ENCODE peak calls at places on chromosomes 12 and 14, in seven cellular contexts. Z is ovary, D is Peyer's patch, U is heart left ventricle, Q is upper lobe of left lung, B is uterus, R is transverse colon. W is an unnamed sample.

GRCh38 chr12:61880186-61880585 is 380.0 kb upstream of the USP15 start:
- DNase-seq in Z (no peak), D (no peak), U (no peak), Q (no peak), B (no peak), R (no peak), W (no peak)

GRCh38 chr12:104456950-104457745 is 400 bp downstream of the CHST11 start:
- DNase-seq in Z (peak), D (peak), U (peak), Q (peak), B (peak), R (peak), W (peak)

GRCh38 chr14:59123975-59124374 is 64.5 kb upstream of the DAAM1 start:
- DNase-seq in Z (no peak), D (no peak), U (no peak), Q (no peak), B (no peak), R (no peak), W (no peak)

GRCh38 chr12:42473130-42473529 is 116.4 kb downstream of the PRICKLE1 start:
- DNase-seq in Z (no peak), D (no peak), U (no peak), Q (no peak), B (no peak), R (no peak), W (no peak)

GRCh38 chr14:50964683-50965390 is 20.6 kb upstream of the PYGL start:
- DNase-seq in Z (peak), D (peak), U (peak), Q (peak), B (peak), R (peak), W (peak)

GRCh38 chr14:59463773-59464650 is 1.2 kb downstream of the GPR135 start:
- DNase-seq in Z (peak), D (no peak), U (peak), Q (no peak), B (no peak), R (peak), W (no peak)

GRCh38 chr12:12521044-12521485 is 41.6 kb downstream of the DUSP16 start:
- DNase-seq in Z (no peak), D (no peak), U (no peak), Q (no peak), B (no peak), R (no peak), W (no peak)

GRCh38 chr14:57189070-57189469 is 79.6 kb downstream of the EXOC5 start:
- DNase-seq in Z (no peak), D (no peak), U (no peak), Q (no peak), B (no peak), R (no peak), W (no peak)

GRCh38 chr12:59185291-59185690 is 265.0 kb upstream of the LRIG3 start:
- DNase-seq in Z (no peak), D (no peak), U (no peak), Q (no peak), B (no peak), R (no peak), W (no peak)

GRCh38 chr12:51529586-51529985 is 61.4 kb upstream of the SCN8A start:
- DNase-seq in Z (no peak), D (no peak), U (no peak), Q (no peak), B (no peak), R (no peak), W (no peak)

GRCh38 chr12:58804749-58805148 is 115.6 kb downstream of the LRIG3 start:
- DNase-seq in Z (no peak), D (no peak), U (no peak), Q (no peak), B (no peak), R (no peak), W (no peak)

GRCh38 chr14:77099425-77100167 is 1.5 kb downstream of the CIPC start:
- DNase-seq in Z (no peak), D (no peak), U (no peak), Q (no peak), B (no peak), R (no peak), W (no peak)

GRCh38 chr12:108066583-108067234 is 62.4 kb upstream of the WSCD2 start:
- DNase-seq in Z (no peak), D (no peak), U (no peak), Q (no peak), B (no peak), R (no peak), W (no peak)

GRCh38 chr12:3313655-3314305 is 177.2 kb upstream of the PRMT8 start:
- DNase-seq in Z (no peak), D (no peak), U (no peak), Q (no peak), B (no peak), R (no peak), W (no peak)

GRCh38 chr12:23472329-23472971 is 477.0 kb downstream of the SOX5 start:
- DNase-seq in Z (no peak), D (no peak), U (no peak), Q (peak), B (no peak), R (no peak), W (no peak)

GRCh38 chr14:52351561-52352491 is 37.7 kb downstream of the PTGER2 start:
- DNase-seq in Z (no peak), D (no peak), U (no peak), Q (no peak), B (peak), R (no peak), W (no peak)

GRCh38 chr12:129161511-129161910 is 308.2 kb downstream of the GLT1D1 start:
- DNase-seq in Z (no peak), D (no peak), U (no peak), Q (no peak), B (no peak), R (no peak), W (no peak)

GRCh38 chr14:96095581-96096476 is 56.7 kb downstream of the C14orf132 start:
- DNase-seq in Z (no peak), D (peak), U (no peak), Q (peak), B (peak), R (no peak), W (peak)

GRCh38 chr14:25032092-25032784 is 17.7 kb downstream of the STXBP6 start:
- DNase-seq in Z (no peak), D (no peak), U (no peak), Q (no peak), B (no peak), R (no peak), W (no peak)
- TF ChIP-seq POLR2A in Z (no peak), D (no peak), U (no peak), Q (no peak), B (no peak), R (no peak), W (no peak)

GRCh38 chr14:24189460-24189859 is 844 bp upstream of the IPO4 start:
- DNase-seq in Z (no peak), D (no peak), U (no peak), Q (no peak), B (no peak), R (no peak), W (no peak)

GRCh38 chr14:24189059-24189375 is 401 bp upstream of the IPO4 start:
- DNase-seq in Z (no peak), D (no peak), U (no peak), Q (no peak), B (no peak), R (no peak), W (no peak)

GRCh38 chr14:24187538-24187915 is 1.1 kb downstream of the IPO4 start:
- DNase-seq in Z (no peak), D (no peak), U (no peak), Q (no peak), B (no peak), R (no peak), W (no peak)

GRCh38 chr14:24186831-24187537 is 1.6 kb downstream of the IPO4 start:
- DNase-seq in Z (no peak), D (no peak), U (no peak), Q (no peak), B (no peak), R (no peak), W (no peak)

DNA sequence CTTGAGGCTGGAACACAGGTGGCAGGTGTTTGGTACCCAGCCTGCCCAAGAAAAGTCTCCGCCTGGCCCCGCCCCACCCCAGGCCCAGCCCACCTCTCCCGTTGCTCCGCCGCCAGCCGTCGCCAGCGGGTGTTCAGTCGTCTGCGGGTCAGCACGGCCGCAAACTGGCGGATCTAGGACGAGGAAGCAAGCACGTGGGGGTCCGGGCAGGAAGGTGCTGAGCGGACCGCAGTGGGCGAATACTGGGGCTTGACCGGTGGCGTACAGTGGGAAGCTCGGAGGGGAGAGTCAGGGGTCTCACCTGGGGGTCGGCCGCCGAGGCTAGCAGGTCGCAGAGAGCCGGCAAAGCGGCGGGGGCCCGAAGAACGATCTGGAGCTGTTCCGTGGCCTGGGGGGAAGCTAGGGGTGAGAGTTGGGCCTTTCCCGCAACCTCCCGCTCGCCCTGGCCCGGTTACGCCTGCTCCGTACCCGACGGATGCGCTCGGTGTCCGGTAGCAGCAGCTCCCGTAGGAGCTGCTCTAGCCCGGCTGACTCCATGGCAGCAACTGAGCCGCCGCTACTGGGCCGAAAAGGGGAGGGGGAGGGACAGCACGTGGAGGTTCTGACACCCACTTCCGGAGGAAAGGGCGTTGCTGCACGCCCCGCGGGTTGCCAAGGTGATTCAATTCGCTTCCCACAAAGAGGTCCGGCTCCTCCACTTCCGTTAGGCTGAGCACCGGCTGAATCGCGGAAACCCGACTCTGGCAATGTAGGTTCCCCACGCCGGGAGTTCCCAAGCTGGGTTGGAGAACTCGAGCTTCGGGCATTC is at the start of gene IPO4:
- DNase-seq in Z (peak), D (peak), U (peak), Q (peak), B (peak), R (peak), W (peak)
- TF ChIP-seq POLR2A in Z (peak), D (peak), U (no peak), Q (peak), B (peak), R (peak), W (peak)

DNA sequence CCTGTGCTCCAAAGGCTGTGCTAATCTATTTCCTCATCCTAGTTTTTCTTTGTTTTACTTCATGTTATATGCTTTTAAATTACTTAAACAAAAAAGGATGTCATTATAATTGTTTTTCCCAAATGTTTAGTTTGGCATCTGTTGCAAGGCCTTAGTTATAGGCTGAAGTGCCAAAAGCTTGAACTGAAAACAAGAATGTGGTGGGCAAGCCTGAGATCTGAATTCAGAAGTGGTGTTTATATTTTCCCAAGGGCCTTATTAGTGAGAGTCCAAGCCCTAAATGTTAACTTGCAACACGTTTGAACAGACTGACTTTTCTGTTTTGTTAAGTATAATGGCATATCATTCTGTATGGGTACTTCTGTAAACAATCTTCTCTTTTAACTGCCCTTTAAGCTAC is 326.8 kb downstream of the CCDC91 start:
- DNase-seq in Z (no peak), D (no peak), U (no peak), Q (no peak), B (no peak), R (no peak), W (no peak)
- TF ChIP-seq POLR2A in Z (no peak), D (no peak), U (no peak), Q (no peak), B (no peak), R (no peak), W (no peak)

DNA sequence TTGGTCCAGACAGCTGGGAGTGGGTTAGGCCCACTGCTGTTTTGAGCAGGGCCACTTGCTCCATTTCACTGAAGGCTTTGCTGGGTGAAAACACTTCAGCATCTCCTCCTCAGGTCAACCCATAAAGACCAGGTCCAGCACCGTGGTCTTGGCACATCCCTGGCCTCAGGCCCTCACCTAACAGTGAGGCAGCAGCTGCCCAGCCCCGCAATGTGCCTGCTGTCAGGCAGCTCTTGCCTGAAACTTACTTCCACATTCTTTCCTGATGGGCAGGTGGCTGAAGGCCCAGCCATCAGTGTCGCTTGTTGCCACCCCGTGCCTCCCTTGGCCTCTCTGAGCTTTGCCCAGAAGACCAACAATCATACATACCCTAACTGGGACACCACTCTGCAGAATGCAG is 54.4 kb downstream of the ANAPC7 start:
- DNase-seq in Z (no peak), D (no peak), U (no peak), Q (no peak), B (no peak), R (no peak), W (no peak)
- TF ChIP-seq POLR2A in Z (no peak), D (no peak), U (no peak), Q (no peak), B (no peak), R (no peak), W (no peak)

DNA sequence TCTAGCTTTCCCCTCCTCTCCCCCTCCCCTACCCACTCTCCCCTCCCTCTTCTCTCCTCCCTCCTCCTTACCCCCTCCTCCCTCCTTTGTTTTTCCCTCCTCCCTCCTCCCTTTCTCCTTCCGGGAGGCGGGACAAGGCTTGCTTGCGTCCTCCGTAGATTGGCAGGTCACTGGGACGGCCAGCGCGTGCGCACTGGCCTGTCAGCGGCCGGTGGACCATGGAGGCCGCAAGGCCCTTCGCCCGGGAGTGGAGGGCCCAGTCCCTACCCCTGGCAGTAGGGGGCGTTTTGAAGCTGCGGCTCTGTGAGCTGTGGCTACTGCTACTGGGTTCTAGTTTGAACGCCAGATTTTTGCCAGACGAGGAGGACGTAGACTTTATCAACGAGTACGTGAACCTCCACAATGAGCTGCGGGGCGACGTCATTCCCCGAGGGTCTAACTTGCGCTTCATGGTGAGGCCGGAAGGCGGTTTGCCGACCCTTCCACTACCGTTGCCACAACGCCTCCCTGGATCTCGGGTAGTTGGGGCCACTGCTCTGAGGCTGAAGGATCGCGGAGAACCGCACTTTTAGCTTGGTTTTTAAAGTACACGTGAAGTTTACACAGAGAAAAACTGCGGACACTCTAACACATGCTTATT is at the start of gene GLIPR1L2:
- DNase-seq in Z (peak), D (peak), U (peak), Q (peak), B (peak), R (peak), W (peak)
- TF ChIP-seq POLR2A in Z (peak), D (peak), U (no peak), Q (peak), B (peak), R (peak), W (peak)

GRCh38 chr12:50111417-50111692 is 681 bp upstream of the COX14 start:
- DNase-seq in Z (no peak), D (no peak), U (no peak), Q (no peak), B (no peak), R (no peak), W (no peak)

GRCh38 chr12:50112456-50113218 is 601 bp downstream of the COX14 start:
- DNase-seq in Z (peak), D (no peak), U (no peak), Q (peak), B (no peak), R (no peak), W (no peak)

GRCh38 chr12:50111693-50112455 is at the start of gene COX14:
- DNase-seq in Z (peak), D (peak), U (peak), Q (peak), B (peak), R (peak), W (peak)

GRCh38 chr12:50110762-50111416 is 1.1 kb upstream of the COX14 start:
- DNase-seq in Z (peak), D (peak), U (peak), Q (peak), B (peak), R (peak), W (peak)

GRCh38 chr12:50110127-50110761 is 1.8 kb upstream of the COX14 start:
- DNase-seq in Z (peak), D (peak), U (peak), Q (peak), B (no peak), R (peak), W (peak)
- TF ChIP-seq POLR2A in Z (no peak), D (peak), U (no peak), Q (no peak), B (no peak), R (no peak), W (no peak)

W was measured in H54.